ENCODE peak calls at places on chromosomes 11 and 22, in nine cellular contexts. One of them, this sample, is unnamed.

GRCh38 chr11:29159552-29160465 is 857.0 kb downstream of the KCNA4 start:
- DNase-seq in nucleus accumbens: no peak
- DNase-seq in CD8-positive, alpha-beta memory T cell: no peak
- DNase-seq in choroid plexus epithelial cell: peak; percentile 88
- DNase-seq in frontal cortex: peak; percentile 2
- DNase-seq in stromal cell of bone marrow: peak; percentile 64
- DNase-seq in aorta: peak; percentile 48
- DNase-seq in retina: peak; percentile 60
- DNase-seq in uterus: no peak
- DNase-seq in this sample: peak; percentile 86

GRCh38 chr22:47174096-47174495 is 411.6 kb downstream of the TBC1D22A start:
- DNase-seq in CD8-positive, alpha-beta memory T cell: no peak
- DNase-seq in nucleus accumbens: no peak
- DNase-seq in aorta: peak; percentile 27
- DNase-seq in frontal cortex: no peak
- DNase-seq in uterus: no peak
- DNase-seq in stromal cell of bone marrow: no peak
- DNase-seq in retina: no peak
- DNase-seq in choroid plexus epithelial cell: no peak
- DNase-seq in this sample: no peak

GRCh38 chr11:21814169-21814568 is 378.7 kb upstream of the ANO5 start:
- DNase-seq in choroid plexus epithelial cell: peak; percentile 2
- DNase-seq in nucleus accumbens: no peak
- DNase-seq in retina: no peak
- DNase-seq in stromal cell of bone marrow: no peak
- DNase-seq in CD8-positive, alpha-beta memory T cell: no peak
- DNase-seq in aorta: no peak
- DNase-seq in frontal cortex: no peak
- DNase-seq in uterus: no peak
- DNase-seq in this sample: peak; percentile 69

GRCh38 chr11:78860720-78861422 is 286.2 kb upstream of the NARS2 start:
- DNase-seq in retina: no peak
- DNase-seq in aorta: no peak
- DNase-seq in frontal cortex: no peak
- DNase-seq in CD8-positive, alpha-beta memory T cell: no peak
- DNase-seq in nucleus accumbens: no peak
- DNase-seq in uterus: no peak
- DNase-seq in stromal cell of bone marrow: no peak
- DNase-seq in choroid plexus epithelial cell: peak; percentile 56
- DNase-seq in this sample: peak; percentile 54

GRCh38 chr11:65243773-65244172 is 18.0 kb upstream of the POLA2 start:
- DNase-seq in stromal cell of bone marrow: no peak
- DNase-seq in frontal cortex: no peak
- DNase-seq in retina: no peak
- DNase-seq in uterus: no peak
- DNase-seq in aorta: no peak
- DNase-seq in nucleus accumbens: no peak
- DNase-seq in choroid plexus epithelial cell: no peak
- DNase-seq in CD8-positive, alpha-beta memory T cell: no peak
- DNase-seq in this sample: no peak

GRCh38 chr11:129190087-129190486 is 2.0 kb downstream of the ARHGAP32 start:
- DNase-seq in aorta: no peak
- DNase-seq in uterus: no peak
- DNase-seq in CD8-positive, alpha-beta memory T cell: no peak
- DNase-seq in retina: no peak
- DNase-seq in frontal cortex: no peak
- DNase-seq in choroid plexus epithelial cell: peak; percentile 29
- DNase-seq in nucleus accumbens: no peak
- DNase-seq in stromal cell of bone marrow: no peak
- DNase-seq in this sample: no peak

GRCh38 chr11:65132238-65132987 is 1.9 kb downstream of the SYVN1 start:
- DNase-seq in uterus: no peak
- DNase-seq in CD8-positive, alpha-beta memory T cell: no peak
- DNase-seq in frontal cortex: no peak
- DNase-seq in stromal cell of bone marrow: no peak
- DNase-seq in aorta: peak; percentile 30
- DNase-seq in retina: no peak
- DNase-seq in choroid plexus epithelial cell: no peak
- DNase-seq in nucleus accumbens: no peak
- DNase-seq in this sample: no peak

GRCh38 chr11:7416080-7416479 is 69.2 kb upstream of the OLFML1 start:
- DNase-seq in CD8-positive, alpha-beta memory T cell: no peak
- DNase-seq in aorta: no peak
- DNase-seq in retina: no peak
- DNase-seq in uterus: no peak
- DNase-seq in stromal cell of bone marrow: no peak
- DNase-seq in frontal cortex: no peak
- DNase-seq in nucleus accumbens: no peak
- DNase-seq in choroid plexus epithelial cell: no peak
- DNase-seq in this sample: no peak

GRCh38 chr11:112965601-112966125 is 4.4 kb downstream of the NCAM1 start:
- DNase-seq in uterus: no peak
- DNase-seq in retina: no peak
- DNase-seq in choroid plexus epithelial cell: no peak
- DNase-seq in nucleus accumbens: no peak
- DNase-seq in aorta: no peak
- DNase-seq in CD8-positive, alpha-beta memory T cell: no peak
- DNase-seq in stromal cell of bone marrow: no peak
- DNase-seq in frontal cortex: no peak
- DNase-seq in this sample: no peak

GRCh38 chr11:13229675-13230359 is 47.8 kb upstream of the BMAL1 start:
- DNase-seq in aorta: no peak
- DNase-seq in uterus: no peak
- DNase-seq in frontal cortex: no peak
- DNase-seq in nucleus accumbens: no peak
- DNase-seq in stromal cell of bone marrow: peak; percentile 42
- DNase-seq in choroid plexus epithelial cell: no peak
- DNase-seq in CD8-positive, alpha-beta memory T cell: no peak
- DNase-seq in retina: peak; percentile 74
- DNase-seq in this sample: no peak

GRCh38 chr22:20610243-20610686 is 102.9 kb downstream of the MED15 start:
- DNase-seq in retina: no peak
- DNase-seq in frontal cortex: no peak
- DNase-seq in aorta: no peak
- DNase-seq in uterus: no peak
- DNase-seq in CD8-positive, alpha-beta memory T cell: no peak
- DNase-seq in stromal cell of bone marrow: no peak
- DNase-seq in nucleus accumbens: no peak
- DNase-seq in choroid plexus epithelial cell: no peak
- DNase-seq in this sample: no peak

GRCh38 chr22:28904211-28904808 is 20.9 kb downstream of the ZNRF3 start:
- DNase-seq in nucleus accumbens: no peak
- DNase-seq in uterus: no peak
- DNase-seq in frontal cortex: no peak
- DNase-seq in stromal cell of bone marrow: no peak
- DNase-seq in retina: no peak
- DNase-seq in CD8-positive, alpha-beta memory T cell: no peak
- DNase-seq in choroid plexus epithelial cell: peak; percentile 60
- DNase-seq in aorta: no peak
- DNase-seq in this sample: no peak

GRCh38 chr22:30056015-30056414 is 24.2 kb upstream of the HORMAD2 start:
- DNase-seq in uterus: no peak
- DNase-seq in retina: no peak
- DNase-seq in CD8-positive, alpha-beta memory T cell: no peak
- DNase-seq in choroid plexus epithelial cell: no peak
- DNase-seq in frontal cortex: no peak
- DNase-seq in nucleus accumbens: no peak
- DNase-seq in stromal cell of bone marrow: peak; percentile 20
- DNase-seq in aorta: no peak
- DNase-seq in this sample: no peak

GRCh38 chr11:123020968-123021367 is 39.3 kb upstream of the BSX start:
- DNase-seq in uterus: no peak
- DNase-seq in frontal cortex: peak; percentile 30
- DNase-seq in stromal cell of bone marrow: peak; percentile 27
- DNase-seq in CD8-positive, alpha-beta memory T cell: peak; percentile 18
- DNase-seq in nucleus accumbens: no peak
- DNase-seq in retina: no peak
- DNase-seq in choroid plexus epithelial cell: peak; percentile 81
- DNase-seq in aorta: no peak
- DNase-seq in this sample: peak; percentile 66

GRCh38 chr11:34585870-34586654 is 34.8 kb upstream of the EHF start:
- DNase-seq in stromal cell of bone marrow: peak; percentile 24
- DNase-seq in retina: peak; percentile 54
- DNase-seq in choroid plexus epithelial cell: peak; percentile 78
- DNase-seq in CD8-positive, alpha-beta memory T cell: peak; percentile 25
- DNase-seq in frontal cortex: peak; percentile 46
- DNase-seq in uterus: no peak
- DNase-seq in nucleus accumbens: no peak
- DNase-seq in aorta: no peak
- DNase-seq in this sample: peak; percentile 81

GRCh38 chr11:61968758-61969390 is 1.4 kb upstream of the FTH1 start:
- DNase-seq in choroid plexus epithelial cell: no peak
- DNase-seq in frontal cortex: no peak
- DNase-seq in stromal cell of bone marrow: no peak
- DNase-seq in nucleus accumbens: no peak
- DNase-seq in uterus: no peak
- DNase-seq in CD8-positive, alpha-beta memory T cell: no peak
- DNase-seq in aorta: peak; percentile 26
- DNase-seq in retina: no peak
- DNase-seq in this sample: peak; percentile 27

GRCh38 chr11:86577663-86578636 is 94.5 kb downstream of the ME3 start:
- DNase-seq in stromal cell of bone marrow: peak; percentile 92
- DNase-seq in nucleus accumbens: no peak
- DNase-seq in CD8-positive, alpha-beta memory T cell: no peak
- DNase-seq in aorta: peak; percentile 73
- DNase-seq in uterus: peak; percentile 87
- DNase-seq in frontal cortex: peak; percentile 29
- DNase-seq in retina: no peak
- DNase-seq in choroid plexus epithelial cell: peak; percentile 90
- DNase-seq in this sample: peak; percentile 95

GRCh38 chr22:48138855-48139254 is 1376.4 kb downstream of the TBC1D22A start:
- DNase-seq in stromal cell of bone marrow: no peak
- DNase-seq in retina: no peak
- DNase-seq in aorta: no peak
- DNase-seq in nucleus accumbens: no peak
- DNase-seq in choroid plexus epithelial cell: no peak
- DNase-seq in frontal cortex: no peak
- DNase-seq in CD8-positive, alpha-beta memory T cell: no peak
- DNase-seq in uterus: no peak
- DNase-seq in this sample: no peak

GRCh38 chr11:124610295-124610694 is 933 bp upstream of the PANX3 start:
- DNase-seq in stromal cell of bone marrow: no peak
- DNase-seq in retina: no peak
- DNase-seq in aorta: no peak
- DNase-seq in choroid plexus epithelial cell: no peak
- DNase-seq in nucleus accumbens: no peak
- DNase-seq in CD8-positive, alpha-beta memory T cell: no peak
- DNase-seq in frontal cortex: no peak
- DNase-seq in uterus: no peak
- DNase-seq in this sample: no peak

GRCh38 chr22:44389181-44389580 is 76.4 kb upstream of the SHISAL1 start:
- DNase-seq in nucleus accumbens: no peak
- DNase-seq in CD8-positive, alpha-beta memory T cell: no peak
- DNase-seq in uterus: no peak
- DNase-seq in aorta: peak; percentile 35
- DNase-seq in frontal cortex: no peak
- DNase-seq in stromal cell of bone marrow: no peak
- DNase-seq in choroid plexus epithelial cell: no peak
- DNase-seq in retina: no peak
- DNase-seq in this sample: no peak

GRCh38 chr22:19041403-19042074 is 80.7 kb downstream of the DGCR2 start:
- DNase-seq in CD8-positive, alpha-beta memory T cell: no peak
- DNase-seq in frontal cortex: no peak
- DNase-seq in nucleus accumbens: no peak
- DNase-seq in uterus: no peak
- DNase-seq in retina: no peak
- DNase-seq in aorta: peak; percentile 21
- DNase-seq in choroid plexus epithelial cell: no peak
- DNase-seq in stromal cell of bone marrow: no peak
- DNase-seq in this sample: no peak

GRCh38 chr22:20241579-20242392 is 26.3 kb downstream of the RTN4R start:
- DNase-seq in aorta: peak; percentile 45
- DNase-seq in nucleus accumbens: no peak
- DNase-seq in CD8-positive, alpha-beta memory T cell: peak; percentile 35
- DNase-seq in frontal cortex: no peak
- DNase-seq in choroid plexus epithelial cell: no peak
- DNase-seq in uterus: no peak
- DNase-seq in retina: no peak
- DNase-seq in stromal cell of bone marrow: no peak
- DNase-seq in this sample: no peak

GRCh38 chr22:29251981-29252978 is 15.5 kb downstream of the RHBDD3 start:
- DNase-seq in stromal cell of bone marrow: no peak
- DNase-seq in nucleus accumbens: no peak
- DNase-seq in retina: no peak
- DNase-seq in frontal cortex: no peak
- DNase-seq in aorta: no peak
- DNase-seq in uterus: no peak
- DNase-seq in CD8-positive, alpha-beta memory T cell: no peak
- DNase-seq in choroid plexus epithelial cell: no peak
- DNase-seq in this sample: no peak

GRCh38 chr22:20957118-20957690 is 9.9 kb upstream of the AIFM3 start:
- DNase-seq in stromal cell of bone marrow: no peak
- DNase-seq in retina: no peak
- DNase-seq in CD8-positive, alpha-beta memory T cell: no peak
- DNase-seq in uterus: no peak
- DNase-seq in nucleus accumbens: no peak
- DNase-seq in choroid plexus epithelial cell: no peak
- DNase-seq in frontal cortex: no peak
- DNase-seq in aorta: no peak
- DNase-seq in this sample: no peak

GRCh38 chr11:10809373-10810199 is 860 bp upstream of the EIF4G2 start:
- DNase-seq in frontal cortex: peak; percentile 23
- DNase-seq in retina: no peak
- DNase-seq in choroid plexus epithelial cell: peak; percentile 75
- DNase-seq in uterus: peak; percentile 53
- DNase-seq in CD8-positive, alpha-beta memory T cell: no peak
- DNase-seq in nucleus accumbens: no peak
- DNase-seq in aorta: peak; percentile 56
- DNase-seq in stromal cell of bone marrow: peak; percentile 39
- DNase-seq in this sample: peak; percentile 79

GRCh38 chr11:73705053-73705452 is 55.8 kb downstream of the RAB6A start:
- DNase-seq in retina: no peak
- DNase-seq in uterus: no peak
- DNase-seq in aorta: no peak
- DNase-seq in nucleus accumbens: no peak
- DNase-seq in frontal cortex: no peak
- DNase-seq in CD8-positive, alpha-beta memory T cell: no peak
- DNase-seq in choroid plexus epithelial cell: no peak
- DNase-seq in stromal cell of bone marrow: no peak
- DNase-seq in this sample: no peak

GRCh38 chr22:37469416-37470086 is 16.6 kb downstream of the MFNG start:
- DNase-seq in frontal cortex: no peak
- DNase-seq in aorta: no peak
- DNase-seq in nucleus accumbens: no peak
- DNase-seq in stromal cell of bone marrow: no peak
- DNase-seq in CD8-positive, alpha-beta memory T cell: no peak
- DNase-seq in choroid plexus epithelial cell: no peak
- DNase-seq in uterus: no peak
- DNase-seq in retina: no peak
- DNase-seq in this sample: no peak

GRCh38 chr11:66052664-66052982 is 459 bp downstream of the SF3B2 start:
- DNase-seq in aorta: no peak
- DNase-seq in retina: no peak
- DNase-seq in choroid plexus epithelial cell: peak; percentile 13
- DNase-seq in nucleus accumbens: no peak
- DNase-seq in stromal cell of bone marrow: no peak
- DNase-seq in uterus: no peak
- DNase-seq in frontal cortex: no peak
- DNase-seq in CD8-positive, alpha-beta memory T cell: no peak
- DNase-seq in this sample: no peak

GRCh38 chr22:37337204-37337943 is 55.1 kb downstream of the CYTH4 start:
- DNase-seq in retina: no peak
- DNase-seq in stromal cell of bone marrow: no peak
- DNase-seq in CD8-positive, alpha-beta memory T cell: no peak
- DNase-seq in frontal cortex: no peak
- DNase-seq in aorta: no peak
- DNase-seq in choroid plexus epithelial cell: no peak
- DNase-seq in nucleus accumbens: no peak
- DNase-seq in uterus: no peak
- DNase-seq in this sample: no peak

GRCh38 chr11:123742334-123742733 is 874 bp upstream of the ZNF202 start:
- DNase-seq in CD8-positive, alpha-beta memory T cell: no peak
- DNase-seq in stromal cell of bone marrow: no peak
- DNase-seq in frontal cortex: no peak
- DNase-seq in uterus: no peak
- DNase-seq in choroid plexus epithelial cell: no peak
- DNase-seq in nucleus accumbens: no peak
- DNase-seq in retina: no peak
- DNase-seq in aorta: no peak
- DNase-seq in this sample: no peak

GRCh38 chr11:112345166-112345565 is 84.5 kb upstream of the PLET1 start:
- DNase-seq in frontal cortex: no peak
- DNase-seq in choroid plexus epithelial cell: no peak
- DNase-seq in uterus: no peak
- DNase-seq in aorta: no peak
- DNase-seq in retina: no peak
- DNase-seq in nucleus accumbens: no peak
- DNase-seq in stromal cell of bone marrow: no peak
- DNase-seq in CD8-positive, alpha-beta memory T cell: no peak
- DNase-seq in this sample: no peak

This sample was measured in fibroblast of pulmonary artery.